ENCODE peak calls at places on chromosome 7, in four cellular contexts. One of them, this sample, is unnamed. For H3K9me3, H3K4me1 and H3K27me3, the result is how much of the 10 kb centered on the place peaks cover.

GRCh38 chr7:80609732-80610131 is 28.7 kb upstream of the CD36 start:
- DNase-seq in psoas muscle: no peak
- DNase-seq in adipocyte: no peak
- DNase-seq in heart left ventricle: peak
- DNase-seq in this sample: no peak

GRCh38 chr7:159027803-159028455 is 116.7 kb downstream of the VIPR2 start:
- DNase-seq in psoas muscle: no peak
- DNase-seq in adipocyte: no peak
- DNase-seq in heart left ventricle: no peak
- DNase-seq in this sample: peak

GRCh38 chr7:47034180-47034579 is 547.7 kb downstream of the TNS3 start:
- DNase-seq in adipocyte: no peak
- DNase-seq in heart left ventricle: no peak
- DNase-seq in psoas muscle: no peak
- DNase-seq in this sample: no peak

GRCh38 chr7:115879171-115879570 is 151.4 kb downstream of the TFEC start:
- DNase-seq in heart left ventricle: no peak
- DNase-seq in psoas muscle: no peak
- DNase-seq in adipocyte: no peak
- DNase-seq in this sample: no peak

GRCh38 chr7:71237945-71238344 is 106.0 kb downstream of the GALNT17 start:
- DNase-seq in heart left ventricle: peak
- DNase-seq in psoas muscle: no peak
- DNase-seq in adipocyte: no peak
- DNase-seq in this sample: no peak

GRCh38 chr7:117095055-117095454 is 141.8 kb downstream of the ST7 start:
- DNase-seq in psoas muscle: no peak
- DNase-seq in adipocyte: no peak
- DNase-seq in heart left ventricle: no peak
- DNase-seq in this sample: no peak

GRCh38 chr7:46243406-46243805 is 322.3 kb upstream of the IGFBP3 start:
- DNase-seq in heart left ventricle: no peak
- DNase-seq in adipocyte: no peak
- DNase-seq in psoas muscle: no peak
- DNase-seq in this sample: no peak

GRCh38 chr7:22589641-22590141 is 89.7 kb upstream of the STEAP1B start:
- DNase-seq in psoas muscle: peak
- DNase-seq in heart left ventricle: peak
- DNase-seq in adipocyte: peak
- DNase-seq in this sample: no peak

GRCh38 chr7:158278745-158279320 is 308.8 kb downstream of the PTPRN2 start:
- DNase-seq in adipocyte: no peak
- DNase-seq in heart left ventricle: no peak
- DNase-seq in psoas muscle: no peak
- DNase-seq in this sample: no peak

GRCh38 chr7:135959655-135960363 is 17.4 kb downstream of the MTPN start:
- DNase-seq in psoas muscle: no peak
- DNase-seq in heart left ventricle: no peak
- DNase-seq in adipocyte: peak
- DNase-seq in this sample: no peak

GRCh38 chr7:28125381-28126046 is 55.1 kb downstream of the JAZF1 start:
- DNase-seq in heart left ventricle: no peak
- DNase-seq in adipocyte: peak
- DNase-seq in psoas muscle: no peak
- DNase-seq in this sample: no peak

GRCh38 chr7:30828591-30828990 is 57.4 kb downstream of the MINDY4 start:
- DNase-seq in psoas muscle: no peak
- DNase-seq in heart left ventricle: no peak
- DNase-seq in adipocyte: no peak
- DNase-seq in this sample: peak

GRCh38 chr7:104980969-104981670 is 32.9 kb upstream of the KMT2E start:
- DNase-seq in heart left ventricle: no peak
- DNase-seq in psoas muscle: no peak
- DNase-seq in adipocyte: peak
- DNase-seq in this sample: peak

GRCh38 chr7:11237742-11238141 is 264.1 kb downstream of the PHF14 start:
- DNase-seq in psoas muscle: no peak
- DNase-seq in adipocyte: no peak
- DNase-seq in heart left ventricle: no peak
- DNase-seq in this sample: no peak

GRCh38 chr7:134088199-134088598 is 38.9 kb upstream of the LRGUK start:
- DNase-seq in psoas muscle: no peak
- DNase-seq in adipocyte: no peak
- DNase-seq in heart left ventricle: no peak
- DNase-seq in this sample: no peak

GRCh38 chr7:134085315-134085714 is 41.8 kb upstream of the LRGUK start:
- DNase-seq in psoas muscle: no peak
- DNase-seq in heart left ventricle: no peak
- DNase-seq in adipocyte: no peak
- DNase-seq in this sample: no peak

GRCh38 chr7:134089446-134089845 is 37.7 kb upstream of the LRGUK start:
- DNase-seq in adipocyte: no peak
- DNase-seq in psoas muscle: no peak
- DNase-seq in heart left ventricle: no peak
- DNase-seq in this sample: no peak

GRCh38 chr7:134084488-134085144 is 42.5 kb upstream of the LRGUK start:
- DNase-seq in psoas muscle: no peak
- DNase-seq in adipocyte: no peak
- DNase-seq in heart left ventricle: no peak
- DNase-seq in this sample: no peak

DNA sequence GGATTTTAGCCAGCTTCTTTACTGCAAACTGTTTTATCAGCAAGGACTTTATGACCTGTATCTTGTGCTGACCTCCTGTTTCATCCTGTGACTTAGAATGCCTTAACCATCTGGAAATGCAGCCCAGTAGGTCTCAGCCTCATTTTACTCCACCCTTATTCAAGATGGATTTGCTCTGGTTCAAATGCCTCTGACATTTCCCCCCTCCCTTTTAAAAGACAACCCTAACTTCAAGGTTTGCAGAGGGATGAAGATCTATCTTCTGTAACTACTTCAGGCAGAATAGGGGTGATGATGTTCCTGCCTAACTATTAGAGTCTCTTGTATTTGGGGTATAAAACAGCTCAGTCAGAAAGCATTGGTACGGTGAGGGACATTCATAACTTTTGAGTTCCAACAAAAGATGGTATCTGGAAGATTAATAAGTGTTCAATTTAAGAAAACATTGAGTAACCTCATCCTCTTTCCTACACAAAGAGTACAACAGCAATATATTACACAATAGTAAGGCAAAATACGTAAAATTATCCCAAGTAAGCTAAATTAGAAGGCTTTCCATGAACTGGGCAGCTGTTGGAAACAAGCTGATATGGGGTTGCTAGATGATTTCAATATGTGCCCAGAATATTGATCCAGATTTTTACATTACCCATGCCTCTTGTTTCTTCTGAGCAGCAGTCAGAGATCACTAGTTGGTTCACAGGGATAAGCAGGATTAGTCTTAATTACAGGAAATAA is 40.0 kb upstream of the LRGUK start:
- DNase-seq in heart left ventricle: no peak
- DNase-seq in psoas muscle: no peak
- DNase-seq in adipocyte: no peak
- DNase-seq in this sample: no peak
- H3K9me3 ChIP-seq in heart left ventricle: under half
- H3K9me3 ChIP-seq in psoas muscle: under half
- H3K9me3 ChIP-seq in adipocyte: under half
- H3K9me3 ChIP-seq in this sample: under half

DNA sequence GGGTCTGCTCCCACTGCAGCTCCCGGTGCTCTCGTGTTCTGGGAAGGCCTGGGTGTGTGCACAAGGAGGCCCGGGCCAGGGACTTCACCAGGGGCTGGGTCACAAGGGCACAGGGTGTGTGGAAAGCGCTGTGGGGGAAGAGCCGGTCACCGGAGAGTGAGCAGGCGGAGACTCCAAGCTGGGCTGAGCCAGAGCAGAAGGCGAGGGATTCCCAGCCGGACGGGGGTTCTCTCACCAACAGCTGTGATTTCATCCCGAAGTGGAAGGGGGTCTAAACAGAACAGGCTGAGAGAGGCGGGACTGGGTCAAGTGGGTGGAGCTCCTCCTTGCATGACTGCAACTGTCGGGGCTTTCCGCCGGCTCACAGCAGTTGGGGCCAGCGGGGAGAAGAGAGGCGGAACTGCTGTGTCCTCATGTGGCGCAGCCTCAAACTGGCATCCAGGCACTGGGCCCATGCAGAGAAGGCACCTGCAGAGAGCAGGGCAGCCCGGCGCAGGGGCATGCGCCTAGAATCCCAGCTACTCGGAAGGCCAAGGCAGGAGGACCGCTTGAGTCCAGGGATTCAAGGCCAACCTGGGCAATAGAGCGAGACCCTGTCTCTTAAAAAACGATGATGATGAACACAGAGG is 7.6 kb upstream of the ORAI2 start:
- DNase-seq in psoas muscle: peak
- DNase-seq in adipocyte: no peak
- DNase-seq in heart left ventricle: peak
- DNase-seq in this sample: no peak
- H3K4me1 ChIP-seq in psoas muscle: under half
- H3K4me1 ChIP-seq in adipocyte: under half
- H3K4me1 ChIP-seq in heart left ventricle: under half
- H3K4me1 ChIP-seq in this sample: under half

GRCh38 chr7:1396195-1396594 is 63.1 kb downstream of the MICALL2 start:
- DNase-seq in heart left ventricle: no peak
- DNase-seq in psoas muscle: no peak
- DNase-seq in adipocyte: no peak
- DNase-seq in this sample: no peak
- H3K27me3 ChIP-seq in heart left ventricle: under half
- H3K27me3 ChIP-seq in psoas muscle: under half
- H3K27me3 ChIP-seq in adipocyte: half or more
- H3K27me3 ChIP-seq in this sample: under half

DNA sequence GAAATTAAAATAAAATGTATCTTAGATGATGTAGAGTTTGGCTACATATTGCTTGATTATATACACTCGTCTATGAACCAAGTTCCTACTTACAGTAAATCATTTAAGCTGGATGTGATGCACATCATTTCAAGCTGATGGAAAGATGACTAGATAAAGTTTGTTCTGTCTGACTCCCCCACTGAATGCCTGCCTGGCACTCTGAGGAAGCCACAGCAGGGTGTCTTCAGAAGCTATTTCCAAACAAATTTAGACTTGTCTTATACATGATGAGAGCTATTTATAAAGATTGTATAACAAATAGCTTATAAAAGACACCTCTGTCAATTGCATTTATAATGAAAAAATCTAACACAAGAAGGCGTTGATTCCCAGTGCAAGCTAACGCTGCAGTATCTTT is 741.4 kb downstream of the MAGI2 start:
- DNase-seq in psoas muscle: no peak
- DNase-seq in adipocyte: no peak
- DNase-seq in heart left ventricle: no peak
- DNase-seq in this sample: no peak
- H3K9me3 ChIP-seq in psoas muscle: under half
- H3K9me3 ChIP-seq in adipocyte: under half
- H3K9me3 ChIP-seq in heart left ventricle: under half
- H3K9me3 ChIP-seq in this sample: under half

GRCh38 chr7:94649313-94649924 is 6.5 kb downstream of the SGCE start:
- DNase-seq in heart left ventricle: no peak
- DNase-seq in adipocyte: no peak
- DNase-seq in psoas muscle: no peak
- DNase-seq in this sample: no peak

GRCh38 chr7:94647295-94647694 is 8.6 kb downstream of the SGCE start:
- DNase-seq in psoas muscle: no peak
- DNase-seq in heart left ventricle: no peak
- DNase-seq in adipocyte: no peak
- DNase-seq in this sample: no peak

GRCh38 chr7:94650652-94651051 is 5.3 kb downstream of the SGCE start:
- DNase-seq in heart left ventricle: no peak
- DNase-seq in adipocyte: no peak
- DNase-seq in psoas muscle: no peak
- DNase-seq in this sample: no peak

GRCh38 chr7:94648731-94649130 is 7.2 kb downstream of the SGCE start:
- DNase-seq in psoas muscle: no peak
- DNase-seq in adipocyte: no peak
- DNase-seq in heart left ventricle: no peak
- DNase-seq in this sample: no peak

DNA sequence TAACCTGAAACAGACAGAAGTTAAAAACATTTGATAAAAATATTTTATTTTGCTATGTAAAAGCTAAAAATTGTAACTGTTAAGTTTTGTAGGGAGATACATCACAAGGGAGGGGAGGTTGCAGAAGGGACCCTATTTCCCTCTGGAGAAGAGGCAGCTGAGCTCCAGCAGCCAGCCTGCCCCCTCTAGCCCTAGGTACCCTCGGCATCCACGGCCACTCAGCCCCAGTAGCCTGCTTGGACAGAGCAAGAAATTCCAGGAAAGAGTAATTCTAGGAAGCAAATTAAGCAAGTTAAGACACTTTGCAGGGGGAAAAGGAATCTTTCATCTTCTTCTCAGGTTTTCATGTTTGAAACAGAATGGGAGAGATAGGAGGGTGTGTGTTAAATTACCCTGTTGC is 5.8 kb downstream of the SGCE start:
- DNase-seq in psoas muscle: no peak
- DNase-seq in adipocyte: no peak
- DNase-seq in heart left ventricle: no peak
- DNase-seq in this sample: no peak
- H3K4me1 ChIP-seq in psoas muscle: under half
- H3K4me1 ChIP-seq in adipocyte: under half
- H3K4me1 ChIP-seq in heart left ventricle: under half
- H3K4me1 ChIP-seq in this sample: under half

DNA sequence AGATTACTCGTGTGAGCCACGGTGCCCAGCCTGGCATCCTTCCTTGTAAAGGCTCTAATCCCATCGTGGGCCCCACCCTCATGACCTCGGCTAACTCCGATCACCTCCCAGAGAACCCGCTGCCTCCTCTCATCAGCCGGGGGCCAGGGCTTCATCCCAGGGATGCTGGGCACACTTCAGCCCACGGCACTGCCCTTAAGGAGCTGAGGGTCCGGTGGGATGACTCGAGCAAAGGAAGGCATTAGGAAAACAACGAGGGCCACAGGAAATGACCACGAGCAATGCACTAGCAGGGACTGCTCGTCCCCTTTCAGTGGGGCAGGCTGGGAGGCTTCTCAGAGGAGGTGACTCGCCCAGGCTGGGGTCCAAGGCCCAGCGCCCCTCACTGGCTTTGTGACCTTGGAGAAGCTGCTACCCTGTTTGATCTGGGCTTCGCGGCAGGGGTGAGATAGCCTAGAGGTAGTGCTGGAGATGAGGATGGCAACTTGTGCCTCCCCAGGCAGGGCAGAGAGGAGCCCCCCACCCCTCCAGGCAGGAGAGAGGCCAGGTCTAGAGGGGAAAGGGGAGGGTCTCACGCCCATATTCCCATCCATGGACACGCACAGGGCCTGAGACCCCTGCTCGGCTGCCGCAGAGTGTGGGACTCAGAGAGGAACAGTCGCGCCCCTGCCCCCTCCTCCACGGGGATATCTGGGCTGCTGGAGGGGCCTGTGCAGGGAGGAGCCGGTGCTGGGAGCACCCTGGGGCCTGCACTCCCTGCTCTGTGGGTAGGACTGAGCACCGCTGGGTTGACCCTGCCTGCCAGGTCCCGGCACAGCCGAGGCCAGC is 26.8 kb downstream of the ELFN1 start:
- DNase-seq in heart left ventricle: no peak
- DNase-seq in psoas muscle: no peak
- DNase-seq in adipocyte: no peak
- DNase-seq in this sample: no peak
- H3K27me3 ChIP-seq in heart left ventricle: under half
- H3K27me3 ChIP-seq in psoas muscle: under half
- H3K27me3 ChIP-seq in adipocyte: under half
- H3K27me3 ChIP-seq in this sample: under half